ENCODE peak calls at places on chromosomes 11 and 22, in five cellular contexts. F is ovary; N is stimulated activated CD4-positive, alpha-beta T cell treated with anti-CD3 and anti-CD28 coated beads, Interleukin-15, amount 100 ng/mL, for 48 hours; H is NCI-H510A treated with DMSO at 0.1 percent for 48 hours; E is globus pallidus. X is an unnamed sample.

GRCh38 chr22:44316393-44317162 is 3.8 kb upstream of the SHISAL1 start:
- DNase-seq in F (no peak), N (no peak), H (no peak), E (no peak), X (peak)

GRCh38 chr11:15446315-15446714 is 331.6 kb downstream of the INSC start:
- DNase-seq in F (no peak), N (no peak), H (no peak), E (no peak), X (no peak)

GRCh38 chr11:10155793-10156490 is 138.1 kb downstream of the SBF2 start:
- DNase-seq in F (no peak), N (no peak), H (no peak), E (no peak), X (no peak)

GRCh38 chr22:43530864-43531201 is 119.0 kb downstream of the MPPED1 start:
- DNase-seq in F (no peak), N (no peak), H (no peak), E (no peak), X (no peak)

GRCh38 chr11:17876827-17877226 is 136.0 kb downstream of the SERGEF start:
- DNase-seq in F (no peak), N (no peak), H (no peak), E (no peak), X (no peak)

GRCh38 chr11:130162733-130163132 is 3.2 kb downstream of the ST14 start:
- DNase-seq in F (no peak), N (no peak), H (peak), E (no peak), X (no peak)

GRCh38 chr11:70367071-70367470 is 31.3 kb upstream of the CTTN start:
- DNase-seq in F (no peak), N (no peak), H (peak), E (no peak), X (no peak)

GRCh38 chr22:36302439-36303114 is 49.6 kb downstream of the APOL1 start:
- DNase-seq in F (no peak), N (no peak), H (no peak), E (no peak), X (no peak)

GRCh38 chr11:71580057-71581003 is 2.3 kb downstream of the KRTAP5-11 start:
- DNase-seq in F (peak), N (no peak), H (peak), E (peak), X (peak)

GRCh38 chr11:77644887-77645286 is 7.3 kb upstream of the CLNS1A start:
- DNase-seq in F (no peak), N (no peak), H (no peak), E (no peak), X (no peak)

GRCh38 chr11:8573750-8574149 is 20.3 kb downstream of the STK33 start:
- DNase-seq in F (no peak), N (no peak), H (no peak), E (no peak), X (no peak)

GRCh38 chr11:17777726-17778091 is 43.1 kb downstream of the KCNC1 start:
- DNase-seq in F (no peak), N (no peak), H (no peak), E (no peak), X (no peak)